ENCODE peak calls at places on chromosomes 7 and 10, in eight cellular contexts. L, V, G, X, O, I, P and B are unnamed samples.

GRCh38 chr7:139047970-139048369 is 12.1 kb upstream of the ZC3HAV1L start:
- DNase-seq in P (no peak), L (no peak), V (no peak), O (no peak), X (no peak), I (no peak), G (no peak), B (no peak)

GRCh38 chr7:30027065-30027456 is 559 bp upstream of the FKBP14 start:
- DNase-seq in X (no peak), G (peak; percentile 53), I (no peak), V (no peak), L (peak; percentile 67), P (peak; percentile 14), O (peak; percentile 70), B (peak; percentile 57)

GRCh38 chr7:16644624-16644986 is 949 bp downstream of the ANKMY2 start:
- DNase-seq in X (peak; percentile 83), I (peak; percentile 13), G (peak; percentile 66), V (peak; percentile 56), P (peak; percentile 51), L (peak; percentile 61), O (peak; percentile 36), B (peak; percentile 47)

GRCh38 chr7:95694334-95694733 is 78.0 kb upstream of the DYNC1I1 start:
- DNase-seq in X (no peak), I (no peak), P (no peak), O (no peak), G (no peak), L (no peak), V (no peak), B (no peak)

GRCh38 chr7:115704884-115705283 is 325.7 kb downstream of the TFEC start:
- DNase-seq in X (no peak), O (no peak), V (no peak), L (no peak), I (no peak), P (no peak), G (no peak), B (no peak)

GRCh38 chr7:336810-337566 is 47.0 kb downstream of the FOXL3 start:
- DNase-seq in G (no peak), L (no peak), P (peak; percentile 40), X (no peak), O (no peak), V (no peak), I (no peak), B (no peak)

GRCh38 chr7:15463801-15464761 is 97.7 kb downstream of the AGMO start:
- DNase-seq in L (peak; percentile 65), X (no peak), V (no peak), I (no peak), G (no peak), P (no peak), O (no peak), B (peak; percentile 15)

GRCh38 chr7:32061346-32061745 is 8.9 kb downstream of the PDE1C start:
- DNase-seq in I (no peak), L (no peak), V (no peak), P (no peak), X (no peak), O (no peak), G (no peak), B (no peak)

GRCh38 chr7:22713463-22713862 is 13.5 kb upstream of the IL6 start:
- DNase-seq in V (no peak), I (no peak), L (no peak), O (no peak), X (no peak), G (no peak), P (no peak), B (no peak)

GRCh38 chr7:64907641-64908326 is 4.7 kb downstream of the ZNF273 start:
- DNase-seq in V (no peak), G (no peak), X (no peak), P (no peak), I (no peak), O (peak; percentile 77), L (peak; percentile 27), B (peak; percentile 17)

GRCh38 chr10:120387326-120387725 is 69.7 kb upstream of the PLPP4 start:
- DNase-seq in I (no peak), G (no peak), O (peak; percentile 88), P (no peak), V (no peak), X (no peak), L (peak; percentile 58), B (no peak)

GRCh38 chr7:47578581-47579270 is 3.2 kb downstream of the TNS3 start:
- DNase-seq in L (no peak), P (no peak), X (no peak), V (no peak), I (no peak), G (no peak), O (peak; percentile 67), B (peak; percentile 66)

GRCh38 chr7:37234928-37235327 is 213.7 kb downstream of the ELMO1 start:
- DNase-seq in I (no peak), X (no peak), L (peak; percentile 21), P (peak; percentile 16), O (no peak), V (no peak), G (peak; percentile 43), B (no peak)

GRCh38 chr10:72886596-72887522 is 6.7 kb upstream of the OIT3 start:
- DNase-seq in O (no peak), X (no peak), I (no peak), P (no peak), G (no peak), V (no peak), L (no peak), B (peak; percentile 5)

GRCh38 chr7:119377-120163 is 72.8 kb upstream of the FAM20C start:
- DNase-seq in O (no peak), P (no peak), X (no peak), G (no peak), I (no peak), V (no peak), L (peak; percentile 70), B (no peak)

GRCh38 chr10:44394696-44395383 is 9.9 kb upstream of the CXCL12 start:
- DNase-seq in V (no peak), I (no peak), P (no peak), G (no peak), O (no peak), X (no peak), L (no peak), B (no peak)

GRCh38 chr10:14975672-14976273 is 16.6 kb downstream of the MEIG1 start:
- DNase-seq in V (no peak), I (no peak), L (no peak), G (no peak), X (no peak), O (no peak), P (no peak), B (no peak)
- TF ChIP-seq CTCF in V (no peak), I (peak; percentile 16), L (peak; percentile 42), G (no peak), X (no peak), O (peak; percentile 9), P (no peak), B (peak; percentile 16)

DNA sequence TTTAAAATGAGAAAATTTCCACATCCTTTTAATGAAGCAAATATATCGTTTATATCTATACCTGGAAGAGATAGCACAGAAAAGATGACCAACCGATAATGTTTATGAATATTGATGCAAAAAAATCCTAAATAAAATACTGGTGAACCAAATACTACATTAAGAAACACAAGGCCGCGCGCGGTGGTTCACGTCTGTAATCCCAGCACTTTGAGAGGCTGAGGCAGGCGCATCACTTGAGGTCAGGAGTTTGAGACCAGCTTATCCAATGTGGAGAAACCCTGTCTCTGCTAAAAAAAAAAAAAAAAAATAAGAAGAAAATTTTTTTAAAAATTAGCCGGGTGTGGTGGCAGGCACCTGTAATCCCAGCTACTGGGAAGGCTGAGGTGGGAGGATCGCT is 25.8 kb downstream of the SHH start:
- DNase-seq in V (no peak), G (no peak), I (no peak), P (no peak), O (no peak), L (no peak), X (no peak), B (no peak)
- TF ChIP-seq CTCF in V (no peak), G (no peak), I (no peak), P (no peak), O (no peak), L (no peak), X (no peak), B (no peak)

DNA sequence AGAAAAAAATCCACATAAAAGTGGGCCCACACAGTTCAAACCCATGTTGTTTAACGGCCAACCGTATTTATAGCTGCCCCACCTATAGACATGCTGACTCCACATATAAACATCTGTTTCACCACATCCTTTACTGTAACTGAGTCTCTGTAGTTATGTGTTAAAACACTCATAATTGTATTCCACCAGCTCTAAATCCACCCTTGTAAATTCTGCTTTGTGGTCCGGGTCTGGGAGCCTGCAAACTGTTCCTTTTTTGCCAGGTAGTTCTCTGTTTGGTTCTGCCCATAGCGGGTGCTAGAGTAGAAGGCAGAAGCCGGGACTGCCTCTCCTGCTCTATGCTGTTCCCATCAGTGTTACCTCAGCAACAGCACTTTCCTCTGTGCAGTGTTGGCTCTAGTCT is 20.2 kb upstream of the FHIP2A start:
- DNase-seq in I (no peak), L (no peak), P (peak; percentile 12), V (no peak), O (no peak), G (no peak), X (no peak), B (no peak)
- TF ChIP-seq CTCF in I (no peak), L (no peak), P (no peak), V (no peak), O (no peak), G (no peak), X (no peak), B (no peak)

DNA sequence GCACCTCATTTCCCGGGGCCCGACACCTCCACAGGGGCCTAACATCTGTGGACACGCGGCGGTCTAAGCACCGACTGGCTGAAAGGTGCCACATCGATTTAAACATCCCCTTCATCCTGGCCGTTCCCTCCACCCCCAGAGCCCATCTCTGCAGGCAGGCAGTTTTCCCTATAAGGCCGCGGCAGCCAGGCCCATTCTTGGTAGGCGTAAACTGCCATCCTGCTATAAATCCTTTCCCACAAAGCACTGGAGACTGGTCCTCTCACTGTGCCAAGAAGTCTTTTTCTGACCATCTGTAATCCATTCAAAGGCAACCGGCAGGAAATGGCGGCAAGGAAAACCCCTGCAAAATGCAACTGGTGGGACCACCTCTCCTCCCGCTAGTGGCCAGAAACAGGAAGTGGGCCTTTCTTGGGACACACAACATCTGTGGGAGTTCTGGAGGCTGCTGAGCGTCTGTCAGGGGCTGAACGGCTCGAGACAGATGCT is 22.4 kb downstream of the ATXN7L1 start:
- DNase-seq in I (peak; percentile 21), P (no peak), L (no peak), X (no peak), G (no peak), O (no peak), V (no peak), B (peak; percentile 23)
- TF ChIP-seq CTCF in I (no peak), P (no peak), L (peak; percentile 21), X (no peak), G (no peak), O (no peak), V (no peak), B (no peak)

GRCh38 chr10:102384053-102384452 is 11.5 kb upstream of the NFKB2 start:
- DNase-seq in V (no peak), O (no peak), L (peak; percentile 38), I (no peak), X (no peak), G (no peak), P (peak; percentile 26), B (no peak)
- TF ChIP-seq CTCF in V (no peak), O (peak; percentile 15), L (peak; percentile 46), I (peak; percentile 41), X (no peak), G (no peak), P (no peak), B (peak; percentile 31)